ENCODE peak calls at places on chromosomes 5 and 9, in eight cellular contexts. T, X, Y, S, G, O, P and R are unnamed samples. For H3K4me1, the result is how much of the 10 kb centered on the place peaks cover.

GRCh38 chr5:66830636-66831035 is 234.4 kb downstream of the MAST4 start:
- DNase-seq in T (no peak), X (no peak), Y (no peak), S (no peak), G (no peak), O (no peak), P (no peak), R (no peak)

GRCh38 chr9:16848189-16848588 is 22.3 kb downstream of the BNC2 start:
- DNase-seq in T (no peak), X (no peak), Y (no peak), S (no peak), G (no peak), O (no peak), P (no peak), R (no peak)

GRCh38 chr5:139745800-139746690 is 49.6 kb upstream of the PSD2 start:
- DNase-seq in T (peak), X (peak), Y (peak), S (peak), G (no peak), O (peak), P (no peak), R (peak)

GRCh38 chr5:128085413-128085812 is 1.8 kb downstream of the SLC12A2 start:
- DNase-seq in T (no peak), X (no peak), Y (no peak), S (no peak), G (no peak), O (no peak), P (no peak), R (no peak)

GRCh38 chr5:65102826-65103673 is 334.3 kb downstream of the CWC27 start:
- DNase-seq in T (peak), X (peak), Y (peak), S (peak), G (peak), O (peak), P (peak), R (peak)

GRCh38 chr5:72353046-72353445 is 32.9 kb downstream of the PTCD2 start:
- DNase-seq in T (no peak), X (no peak), Y (no peak), S (no peak), G (no peak), O (no peak), P (no peak), R (no peak)

GRCh38 chr9:114929166-114929565 is 1.2 kb downstream of the TNFSF8 start:
- DNase-seq in T (no peak), X (no peak), Y (no peak), S (no peak), G (no peak), O (no peak), P (no peak), R (no peak)

GRCh38 chr5:72268753-72269410 is 51.2 kb downstream of the MRPS27 start:
- DNase-seq in T (peak), X (peak), Y (no peak), S (peak), G (no peak), O (no peak), P (no peak), R (peak)

GRCh38 chr9:136021891-136022681 is 60.9 kb upstream of the UBAC1 start:
- DNase-seq in T (no peak), X (no peak), Y (no peak), S (peak), G (no peak), O (peak), P (peak), R (peak)

GRCh38 chr9:126373241-126373640 is 46.6 kb downstream of the MVB12B start:
- DNase-seq in T (no peak), X (no peak), Y (peak), S (no peak), G (no peak), O (no peak), P (no peak), R (no peak)

GRCh38 chr9:97313746-97314145 is 6.3 kb downstream of the CCDC180 start:
- DNase-seq in T (no peak), X (no peak), Y (no peak), S (no peak), G (no peak), O (no peak), P (no peak), R (no peak)

DNA sequence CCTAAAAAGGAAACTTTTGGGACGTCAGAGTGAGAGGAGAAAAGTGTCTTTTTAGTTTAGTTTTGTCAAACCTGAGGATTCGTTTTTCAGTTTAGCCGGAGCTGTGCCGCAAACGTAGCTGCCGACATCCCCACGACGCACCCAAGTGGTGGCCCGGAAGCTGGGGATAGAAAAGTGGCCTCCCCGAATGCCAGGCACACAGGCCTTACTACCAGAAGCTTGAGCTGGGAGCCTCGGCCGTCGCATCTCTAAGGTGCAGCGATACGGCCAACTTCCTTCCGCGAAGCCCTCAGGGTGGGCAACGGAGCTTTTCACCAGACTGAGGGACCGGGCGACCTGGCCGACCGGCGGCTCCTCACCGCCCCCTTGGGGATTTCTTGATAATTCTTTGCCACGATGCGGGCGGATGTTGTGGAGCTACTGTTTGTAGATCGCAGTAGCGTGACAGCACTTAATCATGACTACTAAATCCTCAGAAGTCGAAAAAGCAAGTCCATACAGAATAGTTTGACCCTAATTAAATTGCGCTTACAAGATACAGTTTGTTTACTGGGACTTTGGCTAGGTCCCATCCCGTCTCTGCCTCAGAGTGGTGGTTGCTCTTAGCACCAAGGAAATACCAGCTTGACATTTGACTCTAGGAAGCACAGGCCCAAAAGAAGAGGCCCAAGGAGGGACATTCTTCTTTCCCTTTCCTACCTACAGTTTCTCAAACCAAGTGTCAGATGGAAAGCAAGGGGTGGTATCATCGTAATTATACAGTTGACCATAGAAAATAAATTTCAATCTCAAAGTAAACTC is 584 bp upstream of the TMEM267 start:
- DNase-seq in T (peak), X (peak), Y (peak), S (peak), G (peak), O (peak), P (peak), R (peak)
- H3K4me1 ChIP-seq in T (under half), X (under half), Y (under half), S (under half), G (under half), O (under half), P (under half), R (under half)

GRCh38 chr5:155700333-155700732 is 626.6 kb upstream of the SGCD start:
- DNase-seq in T (no peak), X (no peak), Y (no peak), S (no peak), G (no peak), O (no peak), P (no peak), R (peak)
- TF ChIP-seq CTCF in T (no peak), X (no peak), Y (peak), S (no peak), G (no peak), O (no peak), P (no peak), R (peak)

DNA sequence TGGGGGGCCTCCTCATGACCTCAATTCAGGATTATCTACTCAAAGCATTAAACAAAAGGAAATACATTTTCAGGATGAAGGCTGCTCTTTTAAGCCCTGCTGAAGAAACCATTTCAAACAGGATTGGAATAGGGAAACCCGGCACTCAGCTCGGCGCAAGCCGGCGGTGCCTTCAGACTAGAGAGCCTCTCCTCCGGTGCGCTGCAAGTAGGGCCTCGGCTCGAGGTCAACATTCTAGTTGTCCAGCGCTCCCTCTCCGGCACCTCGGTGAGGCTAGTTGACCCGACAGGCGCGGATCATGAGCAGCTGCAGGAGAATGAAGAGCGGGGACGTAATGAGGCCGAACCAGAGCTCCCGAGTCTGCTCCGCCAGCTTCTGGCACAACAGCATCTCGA is 720 bp downstream of the TMEM203 start:
- DNase-seq in T (no peak), X (no peak), Y (no peak), S (no peak), G (no peak), O (no peak), P (no peak), R (no peak)
- H3K4me1 ChIP-seq in T (under half), X (half or more), Y (under half), S (half or more), G (under half), O (half or more), P (under half), R (under half)

GRCh38 chr5:112681481-112681908 is 56.2 kb upstream of the APC start:
- DNase-seq in T (no peak), X (no peak), Y (no peak), S (no peak), G (no peak), O (no peak), P (no peak), R (no peak)
- TF ChIP-seq CTCF in T (no peak), X (no peak), Y (no peak), S (no peak), G (no peak), O (no peak), P (no peak), R (no peak)

GRCh38 chr5:172874647-172875371 is 40.8 kb downstream of the ERGIC1 start:
- DNase-seq in T (no peak), X (no peak), Y (no peak), S (no peak), G (no peak), O (no peak), P (no peak), R (no peak)

GRCh38 chr5:172872997-172873491 is 39.0 kb downstream of the ERGIC1 start:
- DNase-seq in T (no peak), X (no peak), Y (no peak), S (peak), G (no peak), O (peak), P (peak), R (no peak)

GRCh38 chr5:172871982-172872381 is 37.9 kb downstream of the ERGIC1 start:
- DNase-seq in T (no peak), X (no peak), Y (no peak), S (no peak), G (no peak), O (no peak), P (no peak), R (no peak)

GRCh38 chr5:172871561-172871960 is 37.5 kb downstream of the ERGIC1 start:
- DNase-seq in T (no peak), X (no peak), Y (no peak), S (no peak), G (no peak), O (no peak), P (no peak), R (no peak)

GRCh38 chr5:172873513-172873912 is 39.5 kb downstream of the ERGIC1 start:
- DNase-seq in T (no peak), X (no peak), Y (no peak), S (no peak), G (no peak), O (no peak), P (no peak), R (no peak)
- H3K4me1 ChIP-seq in T (under half), X (half or more), Y (half or more), S (half or more), G (half or more), O (half or more), P (under half), R (under half)

DNA sequence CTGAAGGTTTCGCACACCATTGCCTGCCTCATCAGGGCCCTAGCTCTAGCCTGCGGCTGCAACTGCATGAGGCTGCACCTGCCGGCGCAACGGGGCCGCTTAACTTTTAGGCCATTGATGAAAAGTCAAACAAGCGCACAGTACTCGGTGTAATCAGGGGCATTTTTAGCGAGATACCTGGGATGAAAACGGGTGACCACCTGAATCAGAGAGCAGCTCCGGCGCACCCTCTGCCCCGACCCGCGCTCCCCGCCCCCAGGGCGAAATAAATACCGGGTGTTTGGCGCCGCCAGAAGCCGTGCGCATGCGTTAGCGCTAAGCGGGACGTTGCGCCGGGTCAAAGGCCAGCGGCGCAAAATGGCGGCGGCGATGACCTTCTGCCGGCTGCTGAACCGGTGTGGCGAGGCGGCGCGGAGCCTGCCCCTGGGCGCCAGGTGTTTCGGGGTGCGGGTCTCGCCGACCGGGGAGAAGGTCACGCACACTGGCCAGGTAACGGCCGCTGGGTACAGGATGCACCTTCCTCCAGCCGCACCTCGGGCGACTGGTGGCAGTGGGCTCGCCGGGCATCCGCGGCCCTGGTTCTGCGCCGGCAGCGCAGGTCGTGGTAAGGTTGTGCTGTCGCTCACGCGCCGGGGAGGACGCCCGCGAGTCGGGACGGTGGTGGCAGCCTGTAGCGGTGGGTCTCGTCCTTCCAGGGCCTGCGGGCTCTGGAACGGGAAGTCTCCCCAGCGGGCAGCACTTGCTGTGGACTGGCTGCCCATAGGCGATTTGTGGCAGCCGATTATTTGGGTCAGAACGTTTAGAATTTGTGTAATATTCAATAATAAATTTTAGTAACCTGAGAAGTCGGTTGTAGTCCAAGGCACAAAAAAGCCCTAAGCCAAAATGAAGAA is at the start of gene NDUFS6:
- DNase-seq in T (peak), X (peak), Y (peak), S (peak), G (peak), O (peak), P (peak), R (peak)
- TF ChIP-seq CTCF in T (no peak), X (no peak), Y (no peak), S (peak), G (no peak), O (no peak), P (no peak), R (no peak)

DNA sequence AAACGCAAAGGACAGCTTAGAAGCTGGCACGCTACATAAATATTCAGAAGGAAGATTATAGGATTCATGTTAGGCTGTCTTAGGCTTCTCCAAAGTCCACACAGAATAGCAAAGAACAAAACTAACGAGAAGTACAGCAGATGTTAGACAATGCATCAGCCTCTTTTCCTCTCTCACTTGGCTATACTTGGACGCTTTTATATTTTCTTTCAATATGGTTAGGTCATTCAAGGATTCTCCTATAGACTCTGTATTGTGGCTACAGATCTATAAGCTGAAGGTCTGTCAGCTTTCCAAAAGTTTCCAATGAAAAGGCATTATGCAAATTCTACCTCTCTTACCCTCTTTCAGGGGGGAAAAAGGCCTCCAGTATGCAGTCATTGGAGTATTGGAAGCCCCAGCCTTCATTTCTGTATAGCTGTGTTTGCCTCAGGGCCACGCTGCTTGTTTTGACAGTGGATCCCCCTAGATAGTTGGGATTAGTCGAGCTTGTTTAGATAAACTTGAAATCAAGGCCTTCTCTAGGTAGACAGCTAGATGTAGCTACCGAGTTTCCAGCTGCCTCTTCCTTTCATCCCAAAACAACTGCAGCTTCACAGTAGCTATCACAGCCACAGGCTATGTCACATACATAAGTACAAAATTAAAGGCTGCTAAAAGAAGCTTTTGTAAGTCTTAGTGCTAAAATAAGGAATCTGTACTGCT is 152.9 kb downstream of the DENND1A start:
- DNase-seq in T (no peak), X (no peak), Y (no peak), S (no peak), G (no peak), O (no peak), P (no peak), R (peak)
- H3K4me1 ChIP-seq in T (under half), X (under half), Y (under half), S (under half), G (under half), O (under half), P (under half), R (under half)